ENCODE peak calls at places on chromosome 14, in five cellular contexts. A is adrenal gland, G is IMR-90, W is A549, T is Peyer's patch. E is an unnamed sample.

GRCh38 chr14:100586520-100587247 is 533 bp downstream of the BEGAIN start:
- DNase-seq in W (peak), G (no peak), T (peak), A (no peak), E (no peak)

GRCh38 chr14:55438066-55438683 is 2.2 kb downstream of the TBPL2 start:
- DNase-seq in G (peak), W (peak), A (no peak), T (no peak), E (peak)

GRCh38 chr14:64549805-64550538 is at the start of gene PPP1R36:
- DNase-seq in A (no peak), T (peak), W (no peak), G (no peak), E (peak)

GRCh38 chr14:50943943-50944646 is at the start of gene PYGL:
- DNase-seq in G (peak), T (peak), A (peak), W (peak), E (peak)

GRCh38 chr14:65170318-65170717 is 68.0 kb upstream of the MAX start:
- DNase-seq in W (no peak), A (no peak), G (no peak), T (no peak), E (no peak)

GRCh38 chr14:38544766-38545165 is 288.9 kb upstream of the CLEC14A start:
- DNase-seq in A (no peak), G (no peak), W (no peak), T (no peak), E (no peak)

GRCh38 chr14:38143651-38144505 is 63.8 kb upstream of the SSTR1 start:
- DNase-seq in A (no peak), W (no peak), T (no peak), G (peak), E (no peak)

GRCh38 chr14:75277000-75277795 is 1.4 kb upstream of the FOS start:
- DNase-seq in G (peak), W (peak), A (peak), T (peak), E (peak)

GRCh38 chr14:65335548-65335947 is 77.0 kb upstream of the FUT8 start:
- DNase-seq in G (no peak), A (no peak), W (no peak), T (no peak), E (no peak)

GRCh38 chr14:100339757-100340453 is 16.8 kb downstream of the SLC25A47 start:
- DNase-seq in G (no peak), W (no peak), T (no peak), A (no peak), E (no peak)

GRCh38 chr14:75234173-75234855 is 44.3 kb upstream of the FOS start:
- DNase-seq in T (peak), A (peak), W (peak), G (peak), E (no peak)

GRCh38 chr14:89351958-89352404 is 65.1 kb downstream of the FOXN3 start:
- DNase-seq in G (no peak), W (no peak), A (peak), T (no peak), E (no peak)

GRCh38 chr14:88516742-88517418 is 37.9 kb downstream of the PTPN21 start:
- DNase-seq in G (no peak), A (no peak), W (no peak), T (no peak), E (no peak)

GRCh38 chr14:22471545-22472121 is 117.4 kb downstream of the DAD1 start:
- DNase-seq in W (peak), T (peak), G (peak), A (peak), E (peak)

GRCh38 chr14:32306549-32306948 is 22.5 kb upstream of the AKAP6 start:
- DNase-seq in T (no peak), G (no peak), A (no peak), W (no peak), E (no peak)

GRCh38 chr14:41423503-41423902 is 183.2 kb upstream of the LRFN5 start:
- DNase-seq in G (no peak), T (no peak), A (no peak), W (no peak), E (no peak)

GRCh38 chr14:41418851-41419250 is 187.8 kb upstream of the LRFN5 start:
- DNase-seq in T (no peak), A (no peak), G (no peak), W (no peak), E (no peak)

DNA sequence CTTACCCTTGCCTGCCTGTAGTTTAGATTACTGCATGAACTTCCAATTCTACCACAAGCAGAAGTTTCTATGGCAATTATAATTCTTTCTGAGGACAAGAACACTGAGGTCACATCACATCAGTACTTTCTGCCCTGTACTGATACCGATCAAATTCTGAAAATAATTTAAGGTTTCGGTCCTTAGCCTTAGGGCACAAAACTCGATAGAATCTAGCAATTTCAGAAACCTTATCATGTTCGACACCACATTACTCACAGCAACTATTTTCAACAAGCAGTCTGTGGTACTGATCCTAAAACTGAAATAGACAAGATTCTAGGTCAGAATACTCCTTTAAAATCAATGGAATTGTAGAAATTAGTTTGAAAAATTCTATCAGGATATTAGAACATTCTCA is 187.0 kb upstream of the LRFN5 start:
- DNase-seq in G (no peak), T (no peak), W (no peak), A (no peak), E (no peak)
- TF ChIP-seq POLR2A in G (no peak), T (no peak), W (no peak), A (no peak), E (no peak)

GRCh38 chr14:68476212-68476964 is 316.5 kb downstream of the ZFP36L1 start:
- DNase-seq in A (peak), W (peak), G (peak), T (no peak), E (peak)
- TF ChIP-seq POLR2A in A (no peak), W (no peak), G (no peak), T (no peak), E (no peak)

DNA sequence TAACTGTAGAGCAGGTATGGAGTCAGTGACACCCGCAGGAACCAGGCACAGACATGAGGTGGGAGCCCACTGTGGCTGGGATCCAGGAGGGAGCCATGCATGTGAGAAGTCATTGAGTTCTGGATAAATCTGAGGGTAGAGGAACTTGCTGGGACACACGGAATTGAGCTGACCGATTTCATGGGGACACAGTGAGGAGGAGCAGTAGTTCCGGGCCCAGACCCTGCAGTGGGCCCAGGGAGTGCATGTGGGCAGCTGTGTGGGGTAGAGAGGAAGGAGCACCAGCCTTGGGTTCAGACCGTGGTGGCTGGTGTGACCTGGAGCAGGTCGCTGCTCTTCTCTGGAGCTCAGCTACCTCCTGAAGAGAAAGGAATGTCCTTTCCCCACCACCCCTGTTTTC is 8.4 kb downstream of the SERPINA3 start:
- DNase-seq in G (no peak), A (no peak), W (no peak), T (no peak), E (no peak)
- TF ChIP-seq POLR2A in G (no peak), A (no peak), W (no peak), T (no peak), E (no peak)

GRCh38 chr14:102509744-102510615 is at the start of gene ANKRD9:
- DNase-seq in T (peak), W (peak), A (peak), G (peak), E (peak)
- TF ChIP-seq POLR2A in T (peak), W (peak), A (peak), G (no peak), E (no peak)

DNA sequence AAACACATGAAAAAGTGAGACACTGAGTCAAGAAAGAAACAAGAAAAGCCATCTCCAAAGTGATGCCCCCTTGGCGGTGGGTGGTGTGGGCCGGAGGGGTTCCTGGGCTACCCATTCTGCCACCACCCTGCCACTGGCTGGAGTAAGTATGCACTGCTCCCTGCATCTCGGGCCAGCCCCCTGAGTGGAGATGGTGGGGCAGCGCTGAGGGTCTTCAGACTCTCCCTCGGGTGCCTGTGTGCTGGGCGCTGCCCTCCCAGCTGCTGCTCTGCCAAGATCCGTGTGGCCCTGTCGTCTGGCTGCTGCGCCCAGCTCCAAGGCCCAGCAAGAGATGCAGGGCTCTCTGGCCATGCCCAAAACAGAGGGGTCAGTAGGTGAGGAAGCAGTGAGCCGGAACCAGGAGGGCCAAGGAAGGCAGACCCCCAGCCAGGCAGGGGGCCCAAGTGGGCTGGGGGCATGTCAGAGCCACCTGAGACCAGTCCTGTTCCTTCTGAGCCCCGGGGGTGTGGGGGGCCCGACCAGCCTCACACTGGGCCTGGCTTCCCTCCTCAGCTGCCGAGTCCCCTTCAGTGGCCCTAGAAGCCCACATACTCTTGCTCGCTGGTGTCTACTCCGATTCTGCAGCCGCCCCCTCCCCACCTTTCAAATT is 5.2 kb downstream of the GPR132 start:
- DNase-seq in W (no peak), T (no peak), G (no peak), A (no peak), E (no peak)
- TF ChIP-seq POLR2A in W (no peak), T (no peak), G (no peak), A (no peak), E (no peak)

DNA sequence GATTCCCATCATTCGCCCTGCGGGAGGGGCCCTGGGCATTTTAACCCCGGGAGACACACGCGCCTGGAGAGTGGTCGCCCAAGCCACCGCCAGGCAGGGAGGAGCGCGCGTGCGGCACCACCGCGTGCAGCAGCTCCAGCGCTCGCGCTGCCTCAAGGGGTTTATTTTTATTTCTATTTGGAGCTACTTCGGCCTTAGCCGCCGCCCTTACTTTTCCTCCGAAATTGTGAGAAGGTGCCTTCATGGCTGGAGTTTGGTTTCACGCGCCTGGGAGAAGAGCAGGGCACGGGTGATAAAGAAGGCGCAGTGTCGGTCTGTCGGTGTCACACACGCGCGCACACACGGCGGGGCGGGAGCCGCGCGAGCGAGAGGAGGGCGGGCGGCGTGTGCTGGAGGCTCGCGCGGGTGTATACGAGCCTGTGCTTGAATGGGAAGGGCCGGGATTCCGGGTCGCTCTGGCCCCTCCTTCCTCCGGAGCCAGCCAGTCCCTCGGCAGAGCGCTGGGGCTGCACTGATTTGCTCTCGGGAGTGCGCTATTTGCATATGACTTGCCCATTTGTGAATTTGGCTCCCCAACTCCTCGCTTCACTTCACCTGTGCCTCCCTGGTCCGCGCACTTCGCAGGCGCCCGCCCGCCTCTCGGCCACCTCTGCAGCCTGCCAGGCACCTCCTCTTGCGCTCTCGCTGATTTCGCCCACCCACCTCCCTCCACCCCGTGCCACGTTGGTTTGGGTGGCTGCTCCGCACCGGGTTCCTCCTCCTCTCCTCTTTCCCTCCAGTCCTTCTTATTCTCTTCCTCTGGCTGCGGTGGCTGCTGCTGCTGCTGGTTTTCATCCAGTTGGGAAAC is 932.3 kb downstream of the DIO2 start:
- DNase-seq in W (peak), A (peak), T (peak), G (peak), E (no peak)
- TF ChIP-seq POLR2A in W (no peak), A (no peak), T (no peak), G (no peak), E (no peak)

GRCh38 chr14:60327447-60328331 is 78.7 kb downstream of the PPM1A start:
- DNase-seq in T (peak), W (peak), A (peak), G (peak), E (peak)
- TF ChIP-seq POLR2A in T (no peak), W (no peak), A (no peak), G (no peak), E (no peak)

E was measured in erythroblast.